ENCODE peak calls at places on chromosomes 11 and 22, in eight cellular contexts. D is uterus, I is MG63, J is WERI-Rb-1, Y is mesendoderm, M is ovary, C is adrenal gland, G is cardiac muscle cell. W is an unnamed sample. For H3K27me3, the result is how much of the 10 kb centered on the place peaks cover.

GRCh38 chr22:24441406-24442351 is 14.3 kb downstream of the ADORA2A start:
- DNase-seq in C (peak), J (no peak), Y (no peak), M (peak), D (no peak), G (no peak), I (no peak), W (no peak)

GRCh38 chr11:94956963-94957362 is 16.4 kb downstream of the CWC15 start:
- DNase-seq in J (no peak), G (no peak), Y (no peak), C (no peak), I (no peak), M (no peak), D (no peak), W (no peak)

GRCh38 chr22:50443202-50443601 is 31.6 kb downstream of the SBF1 start:
- DNase-seq in Y (no peak), M (no peak), I (no peak), C (no peak), G (no peak), J (no peak), D (no peak), W (peak)

GRCh38 chr22:41204992-41205900 is at the start of gene L3MBTL2:
- DNase-seq in C (peak), J (peak), I (peak), Y (peak), M (peak), G (peak), D (peak), W (peak)

GRCh38 chr11:2816941-2817421 is 68.6 kb downstream of the CDKN1C start:
- DNase-seq in D (peak), Y (no peak), C (no peak), G (peak), J (no peak), I (no peak), M (peak), W (no peak)

GRCh38 chr11:75145196-75145971 is 5.5 kb upstream of the SLCO2B1 start:
- DNase-seq in J (no peak), Y (no peak), G (no peak), I (no peak), D (no peak), C (no peak), M (no peak), W (no peak)

GRCh38 chr11:130124096-130124495 is 35.5 kb upstream of the ST14 start:
- DNase-seq in I (peak), C (peak), G (peak), Y (no peak), D (peak), M (peak), J (no peak), W (no peak)

GRCh38 chr22:45039206-45039605 is 29.4 kb upstream of the PHF21B start:
- DNase-seq in I (no peak), D (no peak), C (no peak), M (no peak), J (no peak), Y (no peak), G (no peak), W (no peak)

GRCh38 chr11:86463120-86463519 is 88.4 kb downstream of the CCDC81 start:
- DNase-seq in J (no peak), M (no peak), I (no peak), D (no peak), C (no peak), G (no peak), Y (no peak), W (no peak)

GRCh38 chr11:92500463-92500862 is 275.8 kb downstream of the FAT3 start:
- DNase-seq in G (no peak), J (no peak), Y (no peak), M (no peak), C (no peak), I (no peak), D (no peak), W (no peak)

GRCh38 chr11:70557742-70558485 is 159.6 kb downstream of the CTTN start:
- DNase-seq in D (no peak), G (no peak), M (no peak), C (no peak), Y (no peak), J (no peak), I (no peak), W (no peak)

GRCh38 chr11:69370984-69371709 is 77.2 kb downstream of the MYEOV start:
- DNase-seq in G (no peak), C (peak), J (no peak), I (no peak), Y (no peak), M (peak), D (no peak), W (no peak)

GRCh38 chr11:88164806-88165205 is 10.4 kb downstream of the RAB38 start:
- DNase-seq in J (no peak), D (no peak), C (no peak), Y (no peak), G (no peak), M (no peak), I (no peak), W (no peak)

GRCh38 chr11:69920500-69921428 is 101.5 kb upstream of the FGF3 start:
- DNase-seq in I (no peak), D (no peak), J (no peak), M (no peak), C (peak), Y (no peak), G (no peak), W (peak)

GRCh38 chr22:45294030-45294429 is 9.3 kb downstream of the UPK3A start:
- DNase-seq in Y (no peak), D (no peak), C (no peak), I (no peak), J (no peak), M (no peak), G (no peak), W (no peak)

GRCh38 chr11:117072517-117073218 is 25.6 kb downstream of the SIK3 start:
- DNase-seq in Y (peak), I (peak), M (no peak), C (peak), J (no peak), G (peak), D (no peak), W (no peak)

GRCh38 chr11:112219476-112220232 is 6.6 kb upstream of the PTS start:
- DNase-seq in J (peak), I (no peak), Y (peak), M (peak), G (peak), D (peak), C (peak), W (peak)

GRCh38 chr11:57637626-57638004 is 12.1 kb downstream of the YPEL4 start:
- DNase-seq in J (no peak), G (peak), I (no peak), M (no peak), Y (peak), C (no peak), D (no peak), W (no peak)

GRCh38 chr11:61907282-61907681 is 10.1 kb downstream of the RAB3IL1 start:
- DNase-seq in M (no peak), I (no peak), D (no peak), J (no peak), Y (no peak), C (no peak), G (no peak), W (no peak)

GRCh38 chr22:44574581-44575343 is 76.7 kb upstream of the RTL6 start:
- DNase-seq in Y (no peak), M (no peak), I (no peak), G (no peak), J (peak), D (no peak), C (no peak), W (no peak)

GRCh38 chr11:82981852-82982251 is 80.3 kb downstream of the DDIAS start:
- DNase-seq in G (no peak), M (no peak), D (no peak), I (no peak), Y (no peak), J (no peak), C (no peak), W (no peak)

GRCh38 chr11:116857316-116857715 is 19.9 kb upstream of the APOA1 start:
- DNase-seq in Y (no peak), J (no peak), I (no peak), G (peak), C (no peak), D (no peak), M (no peak), W (no peak)

GRCh38 chr11:61949169-61950034 is 749 bp upstream of the BEST1 start:
- DNase-seq in M (peak), D (peak), C (peak), J (peak), G (peak), Y (peak), I (peak), W (peak)

GRCh38 chr22:31577711-31578110 is 81.4 kb downstream of the SFI1 start:
- DNase-seq in M (no peak), D (no peak), C (no peak), G (no peak), I (no peak), Y (no peak), J (peak), W (no peak)

GRCh38 chr22:46754110-46754799 is 8.2 kb upstream of the TBC1D22A start:
- DNase-seq in J (no peak), G (peak), Y (no peak), M (peak), I (peak), D (peak), C (peak), W (peak)

GRCh38 chr22:43481528-43482309 is 69.9 kb downstream of the MPPED1 start:
- DNase-seq in G (no peak), D (no peak), M (no peak), C (no peak), Y (peak), J (peak), I (no peak), W (no peak)

GRCh38 chr11:77865805-77866204 is 44.9 kb downstream of the AAMDC start:
- DNase-seq in J (no peak), I (no peak), C (no peak), Y (no peak), D (no peak), M (no peak), G (peak), W (no peak)

GRCh38 chr22:18021431-18021830 is 2.9 kb downstream of the MICAL3 start:
- DNase-seq in D (no peak), Y (no peak), G (no peak), J (no peak), C (no peak), I (no peak), M (no peak), W (no peak)
- H3K27me3 ChIP-seq in D (under half), Y (under half), G (under half), J (under half), C (under half), I (under half), M (under half), W (under half)

GRCh38 chr22:48784701-48785503 is 1042.8 kb downstream of the BRD1 start:
- DNase-seq in Y (no peak), G (no peak), M (no peak), C (no peak), D (no peak), J (no peak), I (no peak), W (no peak)
- H3K4me3 ChIP-seq in Y (no peak), G (no peak), M (no peak), C (no peak), D (no peak), J (no peak), I (no peak), W (no peak)

GRCh38 chr11:123193742-123194141 is 1.3 kb downstream of the CLMP start:
- DNase-seq in I (no peak), M (no peak), G (no peak), D (no peak), Y (peak), J (no peak), C (no peak), W (no peak)

GRCh38 chr11:123195182-123196059 is at the start of gene CLMP:
- DNase-seq in C (peak), D (peak), J (peak), I (peak), Y (peak), M (peak), G (peak), W (peak)

GRCh38 chr11:123194308-123195181 is 503 bp downstream of the CLMP start:
- DNase-seq in M (peak), C (peak), J (peak), Y (peak), G (peak), D (peak), I (peak), W (peak)

GRCh38 chr11:123197711-123198110 is 2.7 kb upstream of the CLMP start:
- DNase-seq in Y (peak), M (no peak), C (no peak), G (peak), J (no peak), D (no peak), I (peak), W (no peak)

GRCh38 chr11:123196060-123196714 is 1.1 kb upstream of the CLMP start:
- DNase-seq in C (no peak), I (peak), D (no peak), G (no peak), J (no peak), Y (peak), M (no peak), W (no peak)
- H3K27me3 ChIP-seq in C (under half), I (under half), D (under half), G (under half), J (under half), Y (under half), M (under half), W (under half)

GRCh38 chr11:14904745-14905103 is 12.7 kb upstream of the CYP2R1 start:
- DNase-seq in C (peak), I (peak), J (peak), G (peak), M (peak), Y (peak), D (peak), W (peak)

GRCh38 chr11:14906614-14907392 is 14.8 kb upstream of the CYP2R1 start:
- DNase-seq in Y (no peak), C (no peak), I (no peak), D (no peak), G (no peak), M (no peak), J (no peak), W (peak)

GRCh38 chr11:14902650-14903350 is 10.8 kb upstream of the CYP2R1 start:
- DNase-seq in Y (peak), G (peak), I (peak), C (no peak), M (no peak), D (no peak), J (no peak), W (no peak)

GRCh38 chr11:14907411-14908213 is 15.6 kb upstream of the CYP2R1 start:
- DNase-seq in C (peak), G (peak), Y (peak), J (peak), I (no peak), D (peak), M (peak), W (peak)

GRCh38 chr11:14905104-14906033 is 13.3 kb upstream of the CYP2R1 start:
- DNase-seq in J (no peak), I (no peak), Y (peak), G (peak), M (peak), C (peak), D (peak), W (peak)
- H3K4me3 ChIP-seq in J (no peak), I (no peak), Y (peak), G (peak), M (peak), C (no peak), D (peak), W (peak)

GRCh38 chr22:36817429-36817783 is 571 bp upstream of the PVALB start:
- DNase-seq in G (no peak), I (no peak), C (no peak), Y (peak), M (no peak), J (no peak), D (no peak), W (no peak)
- H3K27me3 ChIP-seq in G (half or more), I (under half), C (under half), Y (under half), M (under half), J (half or more), D (under half), W (under half)

GRCh38 chr11:67277231-67277961 is 11.1 kb downstream of the GRK2 start:
- DNase-seq in J (peak), I (peak), M (peak), Y (peak), D (peak), G (peak), C (peak), W (peak)
- H3K4me3 ChIP-seq in J (peak), I (peak), M (peak), Y (no peak), D (peak), G (peak), C (no peak), W (no peak)